ENCODE peak calls at places on chromosomes 13 and 19, in four cellular contexts. One of them, this sample, is unnamed.
A peak's percentile ranks its signal among the peaks of the same experiment; 100 is the strongest.

GRCh38 chr13:86000546-86000945 is 201.3 kb upstream of the SLITRK6 start:
- DNase-seq in IMR-90: no peak
- DNase-seq in adipocyte: no peak
- DNase-seq in LoVo: no peak
- DNase-seq in this sample: no peak

GRCh38 chr13:93450226-93450625 is 223.6 kb downstream of the GPC6 start:
- DNase-seq in LoVo: no peak
- DNase-seq in IMR-90: peak; percentile 73
- DNase-seq in adipocyte: peak; percentile 55
- DNase-seq in this sample: peak; percentile 8

GRCh38 chr19:19613456-19613855 is 5.0 kb downstream of the PBX4 start:
- DNase-seq in LoVo: peak; percentile 90
- DNase-seq in IMR-90: no peak
- DNase-seq in adipocyte: peak; percentile 38
- DNase-seq in this sample: no peak

GRCh38 chr19:2344381-2344870 is 15.6 kb upstream of the TMPRSS9 start:
- DNase-seq in IMR-90: no peak
- DNase-seq in LoVo: no peak
- DNase-seq in adipocyte: no peak
- DNase-seq in this sample: no peak

GRCh38 chr13:94247890-94248289 is 231.6 kb downstream of the DCT start:
- DNase-seq in IMR-90: no peak
- DNase-seq in LoVo: no peak
- DNase-seq in adipocyte: no peak
- DNase-seq in this sample: no peak

GRCh38 chr19:33293255-33294057 is 8.9 kb downstream of the CEBPA start:
- DNase-seq in LoVo: peak; percentile 79
- DNase-seq in adipocyte: peak; percentile 57
- DNase-seq in IMR-90: peak; percentile 71
- DNase-seq in this sample: peak; percentile 60

GRCh38 chr19:49475995-49476880 is 2.2 kb downstream of the FLT3LG start:
- DNase-seq in IMR-90: no peak
- DNase-seq in LoVo: no peak
- DNase-seq in adipocyte: peak; percentile 64
- DNase-seq in this sample: no peak

GRCh38 chr13:60617863-60618733 is 221.1 kb downstream of the TDRD3 start:
- DNase-seq in IMR-90: peak; percentile 36
- DNase-seq in LoVo: no peak
- DNase-seq in adipocyte: peak; percentile 27
- DNase-seq in this sample: peak; percentile 51

GRCh38 chr13:74695021-74695800 is 561.0 kb upstream of the KLF12 start:
- DNase-seq in LoVo: no peak
- DNase-seq in adipocyte: peak; percentile 16
- DNase-seq in IMR-90: no peak
- DNase-seq in this sample: no peak

GRCh38 chr19:3358919-3359849 is 7.2 kb upstream of the NFIC start:
- DNase-seq in IMR-90: peak; percentile 51
- DNase-seq in LoVo: peak; percentile 41
- DNase-seq in adipocyte: peak; percentile 84
- DNase-seq in this sample: no peak

GRCh38 chr13:39571502-39572092 is 31.4 kb downstream of the LHFPL6 start:
- DNase-seq in IMR-90: no peak
- DNase-seq in LoVo: no peak
- DNase-seq in adipocyte: no peak
- DNase-seq in this sample: no peak

GRCh38 chr13:92303428-92303827 is 905.0 kb downstream of the GPC5 start:
- DNase-seq in adipocyte: no peak
- DNase-seq in LoVo: no peak
- DNase-seq in IMR-90: peak; percentile 48
- DNase-seq in this sample: no peak

GRCh38 chr13:79870123-79870522 is 389.2 kb downstream of the NDFIP2 start:
- DNase-seq in LoVo: no peak
- DNase-seq in IMR-90: peak; percentile 28
- DNase-seq in adipocyte: no peak
- DNase-seq in this sample: peak; percentile 43

GRCh38 chr19:12985049-12985776 is 10.1 kb upstream of the NFIX start:
- DNase-seq in IMR-90: peak; percentile 76
- DNase-seq in LoVo: peak; percentile 83
- DNase-seq in adipocyte: no peak
- DNase-seq in this sample: peak; percentile 56

GRCh38 chr19:12763100-12763499 is 11.5 kb downstream of the BEST2 start:
- DNase-seq in adipocyte: no peak
- DNase-seq in IMR-90: no peak
- DNase-seq in LoVo: no peak
- DNase-seq in this sample: no peak

GRCh38 chr19:18637644-18638630 is 1.1 kb downstream of the KLHL26 start:
- DNase-seq in LoVo: peak; percentile 46
- DNase-seq in adipocyte: no peak
- DNase-seq in IMR-90: no peak
- DNase-seq in this sample: no peak

GRCh38 chr19:44003461-44004134 is 841 bp downstream of the ZNF230 start:
- DNase-seq in IMR-90: no peak
- DNase-seq in LoVo: no peak
- DNase-seq in adipocyte: peak; percentile 52
- DNase-seq in this sample: peak; percentile 18

GRCh38 chr19:49799798-49800376 is 13.2 kb downstream of the FUZ start:
- DNase-seq in adipocyte: no peak
- DNase-seq in LoVo: no peak
- DNase-seq in IMR-90: no peak
- DNase-seq in this sample: no peak

GRCh38 chr19:5624741-5625140 is 1.9 kb downstream of the SAFB start:
- DNase-seq in adipocyte: no peak
- DNase-seq in LoVo: no peak
- DNase-seq in IMR-90: no peak
- DNase-seq in this sample: no peak

GRCh38 chr19:54209748-54210494 is 9.3 kb downstream of the RPS9 start:
- DNase-seq in IMR-90: peak; percentile 98
- DNase-seq in LoVo: peak; percentile 88
- DNase-seq in adipocyte: peak; percentile 97
- DNase-seq in this sample: peak; percentile 96

GRCh38 chr13:39688699-39689405 is 33.4 kb downstream of the COG6 start:
- DNase-seq in IMR-90: peak; percentile 54
- DNase-seq in adipocyte: no peak
- DNase-seq in LoVo: no peak
- DNase-seq in this sample: peak; percentile 6

GRCh38 chr13:100580045-100580444 is 8.5 kb downstream of the GGACT start:
- DNase-seq in LoVo: no peak
- DNase-seq in IMR-90: no peak
- DNase-seq in adipocyte: no peak
- DNase-seq in this sample: no peak

GRCh38 chr13:94435604-94436226 is 43.8 kb downstream of the DCT start:
- DNase-seq in LoVo: peak; percentile 38
- DNase-seq in adipocyte: peak; percentile 85
- DNase-seq in IMR-90: peak; percentile 58
- DNase-seq in this sample: peak; percentile 58

GRCh38 chr13:24180743-24181384 is 20.3 kb downstream of the SPATA13 start:
- DNase-seq in LoVo: no peak
- DNase-seq in adipocyte: peak; percentile 44
- DNase-seq in IMR-90: peak; percentile 79
- DNase-seq in this sample: peak; percentile 17

GRCh38 chr19:1470864-1471513 is 8.0 kb downstream of the C19orf25 start:
- DNase-seq in IMR-90: no peak
- DNase-seq in adipocyte: no peak
- DNase-seq in LoVo: peak; percentile 24
- DNase-seq in this sample: no peak

GRCh38 chr19:1411255-1412191 is 4.1 kb downstream of the DAZAP1 start:
- DNase-seq in LoVo: no peak
- DNase-seq in IMR-90: peak; percentile 54
- DNase-seq in adipocyte: no peak
- DNase-seq in this sample: no peak

GRCh38 chr13:94128430-94128829 is 351.1 kb downstream of the DCT start:
- DNase-seq in adipocyte: no peak
- DNase-seq in LoVo: no peak
- DNase-seq in IMR-90: no peak
- DNase-seq in this sample: no peak

GRCh38 chr13:107375701-107376350 is 807.9 kb upstream of the ARGLU1 start:
- DNase-seq in LoVo: no peak
- DNase-seq in adipocyte: no peak
- DNase-seq in IMR-90: no peak
- DNase-seq in this sample: no peak

GRCh38 chr19:17097593-17098126 is 22.1 kb downstream of the MYO9B start:
- DNase-seq in adipocyte: peak; percentile 70
- DNase-seq in LoVo: peak; percentile 73
- DNase-seq in IMR-90: peak; percentile 41
- DNase-seq in this sample: no peak

GRCh38 chr19:6235031-6235951 is 44.5 kb downstream of the MLLT1 start:
- DNase-seq in IMR-90: no peak
- DNase-seq in adipocyte: no peak
- DNase-seq in LoVo: no peak
- DNase-seq in this sample: no peak

This sample was measured in HT1080.